ENCODE peak calls at places on chromosomes 1 and 21, in five cellular contexts. T is neural progenitor cell, K is GM23248, W is PC-3, G is GM23338. X is an unnamed sample.

GRCh38 chr1:66244429-66244828 is 289.5 kb upstream of the SGIP1 start:
- DNase-seq in T (no peak), K (peak; percentile 58), W (no peak), G (no peak), X (no peak)

GRCh38 chr1:195584870-195585624 is 1023.2 kb downstream of the KCNT2 start:
- DNase-seq in T (no peak), K (peak; percentile 31), W (peak; percentile 58), G (peak; percentile 37), X (no peak)

GRCh38 chr1:91804546-91805023 is 81.4 kb downstream of the TGFBR3 start:
- DNase-seq in T (no peak), K (no peak), W (peak; percentile 92), G (no peak), X (no peak)

GRCh38 chr1:218347316-218347712 is 2.2 kb downstream of the TGFB2 start:
- DNase-seq in T (peak; percentile 46), K (peak; percentile 43), W (peak; percentile 52), G (peak; percentile 79), X (peak; percentile 34)

GRCh38 chr1:91872560-91873081 is 13.3 kb downstream of the TGFBR3 start:
- DNase-seq in T (no peak), K (peak; percentile 22), W (peak; percentile 82), G (no peak), X (no peak)

GRCh38 chr1:165862448-165862847 is 35.0 kb downstream of the UCK2 start:
- DNase-seq in T (no peak), K (no peak), W (no peak), G (no peak), X (no peak)

GRCh38 chr1:8590696-8591351 is 226.6 kb downstream of the RERE start:
- DNase-seq in T (no peak), K (peak; percentile 32), W (no peak), G (no peak), X (no peak)

GRCh38 chr1:174198192-174198591 is 38.9 kb downstream of the RABGAP1L start:
- DNase-seq in T (no peak), K (no peak), W (no peak), G (no peak), X (no peak)

GRCh38 chr21:34909492-34910292 is 139.4 kb downstream of the RUNX1 start:
- DNase-seq in T (no peak), K (peak; percentile 10), W (no peak), G (no peak), X (no peak)

GRCh38 chr1:36475341-36475740 is 7.4 kb downstream of the CSF3R start:
- DNase-seq in T (no peak), K (no peak), W (no peak), G (no peak), X (no peak)

GRCh38 chr21:15063821-15064575 is 802 bp downstream of the NRIP1 start:
- DNase-seq in T (peak; percentile 69), K (peak; percentile 76), W (peak; percentile 48), G (peak; percentile 66), X (peak; percentile 64)

GRCh38 chr1:231106347-231106746 is 55.5 kb upstream of the TRIM67 start:
- DNase-seq in T (no peak), K (no peak), W (peak; percentile 16), G (no peak), X (peak; percentile 42)

GRCh38 chr1:194624833-194625232 is 1438.4 kb upstream of the B3GALT2 start:
- DNase-seq in T (peak; percentile 1), K (no peak), W (no peak), G (no peak), X (no peak)

GRCh38 chr1:11395616-11396015 is 83.3 kb upstream of the DISP3 start:
- DNase-seq in T (no peak), K (no peak), W (no peak), G (no peak), X (no peak)

GRCh38 chr1:11397151-11397902 is 81.6 kb upstream of the DISP3 start:
- DNase-seq in T (no peak), K (no peak), W (no peak), G (peak; percentile 37), X (no peak)

GRCh38 chr1:11391327-11391726 is 87.6 kb upstream of the DISP3 start:
- DNase-seq in T (no peak), K (no peak), W (no peak), G (no peak), X (no peak)

GRCh38 chr1:11391891-11392290 is 87.1 kb upstream of the DISP3 start:
- DNase-seq in T (no peak), K (no peak), W (no peak), G (no peak), X (no peak)

GRCh38 chr1:11394592-11395229 is 84.2 kb upstream of the DISP3 start:
- DNase-seq in T (no peak), K (no peak), W (no peak), G (no peak), X (peak; percentile 23)
- H2AFZ ChIP-seq in T (no peak overlapping the region), K (no peak overlapping the region), W (no peak overlapping the region), G (no peak overlapping the region), X (no peak overlapping the region)

DNA sequence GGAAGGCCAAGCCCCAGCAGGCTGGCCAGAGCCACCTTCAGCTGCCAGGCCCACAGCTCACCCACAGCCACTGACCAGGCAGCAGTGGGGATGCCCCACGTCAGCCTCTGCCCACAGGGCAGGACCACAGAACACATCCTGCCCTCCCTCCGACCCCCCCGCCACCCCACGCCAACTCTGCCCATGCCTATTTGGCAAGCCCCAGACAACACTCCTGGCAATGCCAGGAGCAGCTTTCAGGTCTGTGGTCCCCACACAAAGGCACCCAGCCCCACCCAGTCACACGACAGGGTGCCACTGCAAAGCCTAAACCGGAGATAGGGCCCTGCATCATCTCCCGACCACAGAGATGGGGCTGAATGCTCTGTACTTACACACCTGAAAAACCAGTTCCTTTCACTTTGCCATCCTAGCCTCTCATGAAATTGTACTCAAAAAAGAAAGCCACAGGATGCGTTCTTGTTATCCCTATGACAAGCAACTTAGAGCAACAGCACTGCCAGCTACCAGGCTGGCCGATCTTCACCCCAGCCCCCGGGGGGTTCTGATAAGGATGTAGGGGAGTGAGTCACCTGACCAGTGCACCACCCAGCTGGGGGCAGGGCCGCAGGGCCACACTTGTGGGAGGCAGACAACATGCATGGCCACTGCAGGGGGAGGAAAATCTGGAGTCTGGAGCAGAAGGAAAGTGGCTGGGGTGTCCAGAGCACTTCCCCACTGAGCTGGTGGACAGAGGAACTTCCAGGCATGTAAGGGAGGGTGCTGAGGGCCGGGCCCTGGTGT is 36.2 kb downstream of the UBE2G2 start:
- DNase-seq in T (no peak), K (peak; percentile 33), W (peak; percentile 88), G (no peak), X (no peak)
- TF ChIP-seq EZH2phosphoT487 in T (no peak), K (no peak), W (no peak), G (no peak), X (no peak)

DNA sequence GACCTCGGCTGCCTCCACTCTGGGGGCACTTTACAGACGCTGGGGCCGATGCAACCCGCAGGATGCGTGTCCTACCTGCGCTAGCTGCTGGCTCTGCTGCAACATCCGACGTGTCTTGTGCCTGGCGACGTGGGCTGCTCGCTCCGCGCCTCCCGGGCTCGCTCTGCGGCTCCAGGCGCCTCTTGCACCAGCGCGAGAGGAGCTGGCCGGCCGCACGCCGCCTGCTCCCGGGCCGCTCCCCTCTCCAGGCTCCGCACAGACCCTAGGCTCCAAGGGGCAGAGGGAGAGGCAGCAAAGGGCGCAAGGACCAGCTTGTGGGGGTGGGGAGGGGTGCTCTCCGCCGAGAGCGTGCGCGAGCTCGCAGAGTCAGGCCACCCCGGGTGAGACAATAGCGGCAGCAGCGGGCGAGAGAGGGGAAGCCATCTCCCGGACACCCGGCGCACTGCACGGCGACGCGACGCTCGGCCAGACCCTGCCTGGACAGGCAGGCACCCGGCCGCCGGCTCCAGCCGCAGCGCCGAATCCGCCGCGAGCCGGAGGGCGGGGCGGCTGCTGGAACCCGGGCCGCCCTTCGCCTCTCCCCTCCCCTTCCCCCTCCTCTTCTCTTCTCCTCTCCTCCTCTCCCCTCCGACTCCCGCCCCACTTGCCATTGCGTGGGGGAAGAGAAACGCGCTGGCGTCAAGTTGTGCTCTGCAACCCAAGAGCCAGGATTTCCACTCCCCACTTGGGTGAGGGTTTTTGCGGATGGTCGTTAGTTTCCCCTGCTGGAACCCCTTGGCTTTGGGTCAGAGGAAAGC is at the start of gene PIK3C2B:
- DNase-seq in T (peak; percentile 96), K (peak; percentile 91), W (peak; percentile 94), G (peak; percentile 91), X (peak; percentile 93)
- H2AFZ ChIP-seq in T (peak within 1 kb of the TSS; percentile 96), K (peak within 1 kb of the TSS; percentile 85), W (peak within 1 kb of the TSS; percentile 90), G (peak within 1 kb of the TSS; percentile 100), X (peak within 1 kb of the TSS; percentile 81)

GRCh38 chr1:154739654-154740053 is 130.4 kb downstream of the KCNN3 start:
- DNase-seq in T (no peak), K (no peak), W (no peak), G (no peak), X (no peak)

GRCh38 chr1:154743536-154744036 is 126.5 kb downstream of the KCNN3 start:
- DNase-seq in T (no peak), K (no peak), W (no peak), G (no peak), X (no peak)

GRCh38 chr1:154742586-154742985 is 127.5 kb downstream of the KCNN3 start:
- DNase-seq in T (no peak), K (no peak), W (no peak), G (no peak), X (no peak)

GRCh38 chr1:154741327-154741726 is 128.8 kb downstream of the KCNN3 start:
- DNase-seq in T (no peak), K (peak; percentile 92), W (no peak), G (no peak), X (no peak)

GRCh38 chr1:154741747-154742495 is 128.2 kb downstream of the KCNN3 start:
- DNase-seq in T (peak; percentile 54), K (peak; percentile 81), W (no peak), G (peak; percentile 90), X (no peak)
- TF ChIP-seq EZH2phosphoT487 in T (no peak), K (no peak), W (no peak), G (no peak), X (no peak)